ENCODE peak calls at places on chromosomes 12 and 14, in four cellular contexts. Z is SW 1271; R is activated T-cell treated with anti-CD3 and anti-CD28 coated beads for 1 hour; A is effector memory CD4-positive, alpha-beta T cell. B is an unnamed sample.

GRCh38 chr14:21063479-21063878 is 5.9 kb downstream of the RNASE8 start:
- DNase-seq in Z (no peak), R (no peak), A (no peak), B (no peak)

GRCh38 chr12:15209782-15210181 is 11.4 kb downstream of the RERG start:
- DNase-seq in R (no peak), Z (no peak), A (no peak), B (no peak)

GRCh38 chr12:94867066-94867855 is 136.2 kb downstream of the NDUFA12 start:
- DNase-seq in R (no peak), A (no peak), Z (no peak), B (no peak)

GRCh38 chr12:47885566-47885965 is 19.2 kb downstream of the VDR start:
- DNase-seq in R (no peak), Z (no peak), A (no peak), B (no peak)

GRCh38 chr12:122893208-122894151 is 2.4 kb downstream of the VPS37B start:
- DNase-seq in Z (no peak), R (no peak), A (no peak), B (no peak)

GRCh38 chr12:113387631-113388030 is 16.1 kb downstream of the SDS start:
- DNase-seq in A (no peak), R (no peak), Z (no peak), B (no peak)

GRCh38 chr14:60862283-60862682 is 118.6 kb downstream of the TRMT5 start:
- DNase-seq in R (no peak), A (no peak), Z (no peak), B (no peak)

GRCh38 chr12:45674181-45674580 is 55.3 kb upstream of the ARID2 start:
- DNase-seq in R (no peak), A (no peak), Z (no peak), B (no peak)

GRCh38 chr12:130987151-130987931 is 33.6 kb downstream of the ADGRD1 start:
- DNase-seq in A (no peak), R (no peak), Z (no peak), B (no peak)

GRCh38 chr12:10027311-10028099 is 3.0 kb upstream of the CLEC9A start:
- DNase-seq in A (no peak), Z (no peak), R (no peak), B (no peak)

GRCh38 chr12:104974626-104975290 is 11.4 kb upstream of the NOPCHAP1 start:
- DNase-seq in R (no peak), Z (no peak), A (no peak), B (no peak)

GRCh38 chr14:55803506-55804197 is 223.6 kb downstream of the KTN1 start:
- DNase-seq in R (no peak), Z (no peak), A (no peak), B (peak)

GRCh38 chr12:24920141-24920540 is 28.8 kb downstream of the BCAT1 start:
- DNase-seq in R (no peak), A (no peak), Z (no peak), B (no peak)

GRCh38 chr12:11987906-11988305 is 82.8 kb upstream of the BCL2L14 start:
- DNase-seq in R (no peak), Z (no peak), A (no peak), B (no peak)

GRCh38 chr12:34402899-34403705 is 380.8 kb downstream of the ALG10 start:
- DNase-seq in Z (no peak), R (no peak), A (no peak), B (no peak)

GRCh38 chr12:22268406-22268805 is 66.1 kb downstream of the ST8SIA1 start:
- DNase-seq in Z (no peak), A (no peak), R (no peak), B (no peak)

GRCh38 chr12:105982022-105982421 is 156.7 kb downstream of the NUAK1 start:
- DNase-seq in R (no peak), Z (no peak), A (no peak), B (no peak)

GRCh38 chr12:26642361-26642760 is 190.6 kb downstream of the ITPR2 start:
- DNase-seq in A (no peak), R (no peak), Z (no peak), B (no peak)

GRCh38 chr14:59277659-59278058 is 89.2 kb downstream of the DAAM1 start:
- DNase-seq in A (no peak), R (no peak), Z (no peak), B (no peak)

GRCh38 chr12:11797317-11797913 is 147.9 kb downstream of the ETV6 start:
- DNase-seq in R (no peak), A (no peak), Z (no peak), B (no peak)

GRCh38 chr12:66011731-66012130 is 118.8 kb downstream of the LLPH start:
- DNase-seq in Z (no peak), A (no peak), R (no peak), B (no peak)

GRCh38 chr12:15726029-15726756 is 63.0 kb downstream of the EPS8 start:
- DNase-seq in Z (no peak), A (no peak), R (no peak), B (no peak)

GRCh38 chr12:127381043-127381668 is 885.8 kb upstream of the TMEM132C start:
- DNase-seq in R (no peak), A (no peak), Z (no peak), B (peak)

GRCh38 chr12:99498756-99499155 is 148.8 kb upstream of the GARIN6 start:
- DNase-seq in Z (peak), R (no peak), A (no peak), B (no peak)

GRCh38 chr12:49672351-49673181 is 34.6 kb downstream of the FMNL3 start:
- DNase-seq in A (no peak), R (no peak), Z (no peak), B (no peak)

GRCh38 chr14:30771595-30771994 is 102.8 kb upstream of the COCH start:
- DNase-seq in Z (no peak), R (no peak), A (no peak), B (no peak)

B was measured in HCT116.